ENCODE peak calls at places on chromosomes 1 and 21, in five cellular contexts. D is HepG2, P is A549, V is H1, Y is K562. S is an unnamed sample. For H3K4me1, the result is how much of the 10 kb centered on the place peaks cover.

GRCh38 chr21:38699048-38699447 is 106.7 kb upstream of the ETS2 start:
- DNase-seq in P (no peak), D (peak), V (no peak), Y (peak), S (peak)

GRCh38 chr21:35635994-35636393 is 424.3 kb downstream of the SETD4 start:
- DNase-seq in V (no peak), D (no peak), Y (no peak), P (no peak), S (no peak)

GRCh38 chr1:89512996-89513395 is 11.6 kb upstream of the LRRC8B start:
- DNase-seq in Y (no peak), D (no peak), V (no peak), P (no peak), S (no peak)

GRCh38 chr1:224433671-224434446 is 738 bp downstream of the WDR26 start:
- DNase-seq in V (no peak), Y (no peak), D (no peak), P (no peak), S (peak)

GRCh38 chr1:37031871-37032270 is 2.4 kb downstream of the GRIK3 start:
- DNase-seq in D (no peak), Y (no peak), V (no peak), P (no peak), S (no peak)

GRCh38 chr1:210558302-210558701 is 229.6 kb downstream of the HHAT start:
- DNase-seq in D (no peak), V (no peak), P (no peak), Y (peak), S (no peak)

GRCh38 chr1:50976111-50976889 is 6.3 kb downstream of the CDKN2C start:
- DNase-seq in Y (peak), P (peak), V (no peak), D (no peak), S (no peak)

GRCh38 chr21:21137986-21138385 is 139.8 kb downstream of the NCAM2 start:
- DNase-seq in D (no peak), V (no peak), P (no peak), Y (no peak), S (no peak)

GRCh38 chr21:36747815-36748381 is 49.0 kb downstream of the SIM2 start:
- DNase-seq in P (no peak), D (peak), V (no peak), Y (peak), S (peak)

GRCh38 chr1:116873680-116874271 is 35.9 kb upstream of the PTGFRN start:
- DNase-seq in V (no peak), P (no peak), Y (no peak), D (no peak), S (no peak)

GRCh38 chr1:186152227-186152944 is 222.7 kb downstream of the TPR start:
- DNase-seq in V (no peak), P (peak), D (no peak), Y (no peak), S (no peak)

GRCh38 chr1:203692565-203693470 is 66.2 kb downstream of the ATP2B4 start:
- DNase-seq in D (no peak), P (peak), V (no peak), Y (peak), S (peak)

GRCh38 chr1:68270993-68271392 is 38.7 kb upstream of the WLS start:
- DNase-seq in P (no peak), D (no peak), Y (no peak), V (no peak), S (peak)

GRCh38 chr1:67771152-67771551 is 62.1 kb downstream of the GNG12 start:
- DNase-seq in Y (peak), P (peak), V (no peak), D (no peak), S (peak)

GRCh38 chr1:12432897-12433296 is 185.1 kb downstream of the DHRS3 start:
- DNase-seq in Y (no peak), P (no peak), V (no peak), D (no peak), S (no peak)
- H3K4me1 ChIP-seq in Y (under half), P (half or more), V (under half), D (half or more), S (half or more)

DNA sequence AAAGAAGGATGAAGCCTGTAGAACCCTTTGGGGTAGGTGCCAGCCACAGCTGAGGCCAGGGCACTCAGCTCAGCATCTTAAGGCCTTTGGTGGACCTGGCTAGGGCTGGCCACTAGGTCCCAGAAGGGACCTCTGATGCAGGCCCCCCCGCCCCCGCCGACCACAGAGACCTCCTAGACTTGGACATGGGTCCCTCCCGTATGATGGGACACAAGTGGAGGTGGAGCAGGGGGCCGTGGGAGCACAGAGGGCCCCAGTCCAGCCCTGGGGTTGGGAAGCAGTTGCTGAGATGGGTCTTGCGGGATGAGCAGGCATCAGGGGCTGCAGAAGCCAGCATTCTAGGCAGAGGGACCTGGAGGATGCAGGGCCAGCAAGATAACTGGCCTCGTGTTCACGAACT is 3.2 kb downstream of the B4GALT2 start:
- DNase-seq in Y (no peak), P (no peak), V (no peak), D (no peak), S (no peak)
- TF ChIP-seq JUN in Y (no peak), P (no peak), V (no peak), D (no peak), S (no peak)

GRCh38 chr1:18951818-18952391 is 4.6 kb downstream of the IFFO2 start:
- DNase-seq in P (no peak), V (no peak), D (no peak), Y (no peak), S (no peak)
- H3K4me1 ChIP-seq in P (half or more), V (under half), D (half or more), Y (under half), S (under half)

GRCh38 chr1:115672224-115673009 is 30.6 kb downstream of the VANGL1 start:
- DNase-seq in P (no peak), Y (no peak), V (no peak), D (no peak), S (no peak)

GRCh38 chr1:115669886-115670285 is 28.1 kb downstream of the VANGL1 start:
- DNase-seq in P (no peak), D (no peak), Y (no peak), V (no peak), S (no peak)

GRCh38 chr1:115670476-115671175 is 28.9 kb downstream of the VANGL1 start:
- DNase-seq in P (no peak), D (no peak), Y (no peak), V (no peak), S (peak)

GRCh38 chr1:115669002-115669673 is 27.4 kb downstream of the VANGL1 start:
- DNase-seq in V (no peak), P (peak), Y (peak), D (peak), S (peak)

GRCh38 chr1:115671176-115672062 is 29.6 kb downstream of the VANGL1 start:
- DNase-seq in Y (no peak), D (peak), P (peak), V (no peak), S (no peak)
- TF ChIP-seq JUN in Y (no peak), D (no peak), P (no peak), V (no peak), S (no peak)

GRCh38 chr1:214446772-214447556 is 104.4 kb downstream of the PTPN14 start:
- DNase-seq in D (peak), V (peak), P (peak), Y (no peak), S (peak)
- H3K4me1 ChIP-seq in D (under half), V (under half), P (half or more), Y (under half), S (under half)

DNA sequence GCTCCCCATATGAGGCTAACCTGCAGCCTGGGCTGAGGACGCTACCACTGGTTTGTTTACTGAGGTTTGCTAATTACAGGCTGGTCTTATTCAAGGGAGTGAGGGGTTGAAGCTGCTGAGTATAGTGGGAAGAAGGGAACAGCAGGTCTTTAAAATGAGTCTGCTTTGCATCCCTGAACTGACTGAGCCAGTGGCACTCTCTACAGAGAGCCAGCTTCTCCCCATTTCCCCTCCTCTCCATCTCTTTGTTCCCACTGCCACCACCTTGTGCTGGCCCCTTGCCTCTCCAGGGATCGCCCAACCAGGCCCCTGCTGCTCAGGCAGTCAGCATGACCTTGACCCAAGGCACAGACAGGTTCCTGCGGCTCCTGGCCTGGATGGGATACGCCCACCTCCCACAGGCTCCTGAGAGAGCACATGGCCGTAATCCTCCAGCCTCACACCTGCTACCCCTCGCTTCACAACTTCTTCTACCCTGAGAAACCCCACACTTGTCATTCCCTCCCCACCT is 45.0 kb downstream of the IER5 start:
- DNase-seq in D (peak), P (no peak), Y (no peak), V (no peak), S (no peak)
- TF ChIP-seq JUN in D (no peak), P (no peak), Y (no peak), V (no peak), S (no peak)

GRCh38 chr1:156482276-156482675 is 18.3 kb downstream of the MEF2D start:
- DNase-seq in P (no peak), Y (no peak), D (no peak), V (no peak), S (no peak)

GRCh38 chr1:156480411-156481192 is 20.0 kb downstream of the MEF2D start:
- DNase-seq in P (peak), V (no peak), D (no peak), Y (peak), S (peak)

GRCh38 chr1:156483397-156483796 is 17.2 kb downstream of the MEF2D start:
- DNase-seq in P (no peak), D (no peak), Y (no peak), V (no peak), S (no peak)

GRCh38 chr1:156480015-156480368 is 20.6 kb downstream of the MEF2D start:
- DNase-seq in Y (peak), D (no peak), P (no peak), V (no peak), S (no peak)

DNA sequence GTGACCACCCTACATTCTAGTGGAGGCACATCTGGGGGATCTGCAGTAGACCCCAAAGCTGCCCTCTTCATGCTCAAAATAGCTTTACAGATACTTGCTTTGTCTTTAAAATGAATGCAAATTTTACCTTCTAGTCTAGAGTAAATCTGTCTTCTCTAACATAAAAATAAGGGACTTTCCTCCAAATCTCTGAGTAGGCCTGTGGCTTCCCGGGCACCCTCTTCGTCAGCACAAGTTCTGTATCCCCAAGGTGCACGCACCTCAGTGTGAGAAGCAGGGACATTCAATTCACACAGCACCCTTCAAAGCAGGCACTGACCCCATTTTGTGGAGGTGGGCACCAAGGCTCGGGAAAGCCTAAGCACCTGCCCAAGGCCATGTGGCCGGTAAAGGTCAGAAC is 19.0 kb downstream of the MEF2D start:
- DNase-seq in Y (no peak), P (no peak), V (no peak), D (no peak), S (no peak)
- H3K4me1 ChIP-seq in Y (under half), P (under half), V (under half), D (under half), S (under half)

GRCh38 chr1:184160236-184160635 is 108.7 kb downstream of the TSEN15 start:
- DNase-seq in Y (no peak), P (peak), V (no peak), D (no peak), S (peak)
- TF ChIP-seq JUN in Y (no peak), P (no peak), V (no peak), D (no peak), S (no peak)

GRCh38 chr1:2080884-2081283 is 30.7 kb downstream of the PRKCZ start:
- DNase-seq in V (no peak), D (no peak), Y (no peak), P (no peak), S (no peak)
- H3K4me1 ChIP-seq in V (under half), D (under half), Y (under half), P (under half), S (under half)

DNA sequence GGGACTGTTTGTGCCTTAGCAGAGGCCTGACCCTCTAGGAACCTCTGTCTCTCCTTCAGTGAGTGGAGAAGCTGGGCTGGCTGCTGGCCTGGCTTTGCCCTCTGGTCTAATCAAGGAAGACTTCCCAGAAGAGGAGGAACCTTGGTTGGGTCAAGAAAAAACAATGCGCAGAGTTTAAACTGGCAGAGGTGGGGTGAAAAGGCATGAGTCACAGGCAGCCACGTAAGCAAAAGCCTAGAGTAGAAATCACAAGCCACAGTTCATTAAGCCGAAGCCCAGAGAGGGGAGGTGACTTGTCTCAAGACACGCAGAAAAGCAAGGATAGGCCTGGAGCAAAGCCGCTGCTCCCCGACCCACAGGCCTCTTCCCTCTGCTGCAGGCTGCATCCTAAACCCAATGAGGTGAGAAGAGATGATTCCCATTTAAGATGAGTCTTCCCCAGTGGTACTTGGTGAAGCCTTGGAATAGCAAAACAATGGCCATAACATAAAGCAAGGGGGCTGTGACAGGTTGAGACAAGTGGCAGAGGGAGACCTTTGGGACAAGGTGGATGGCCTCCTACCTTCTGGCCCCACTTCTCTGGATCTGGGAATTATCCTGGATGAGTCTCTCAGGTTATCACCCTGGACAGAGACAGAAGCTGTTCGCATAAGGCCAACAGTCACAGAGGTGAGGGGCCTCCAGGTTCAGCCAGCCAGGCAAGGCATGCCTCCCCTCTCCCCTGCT is 7.7 kb downstream of the PDZK1IP1 start:
- DNase-seq in Y (peak), V (no peak), D (no peak), P (peak), S (peak)
- TF ChIP-seq JUN in Y (no peak), V (no peak), D (no peak), P (no peak), S (peak)